ENCODE peak calls at places on chromosomes 1 and 21, in seven cellular contexts. A is breast epithelium; O is fibroblast of lung; W is CD8-positive, alpha-beta memory T cell; H is heart left ventricle; Y is aorta; N is caudate nucleus. V is an unnamed sample.

GRCh38 chr1:147142886-147143285 is 29.4 kb downstream of the PRKAB2 start:
- DNase-seq in Y (no peak), H (no peak), A (no peak), W (no peak), N (no peak), O (no peak), V (no peak)

GRCh38 chr1:16152521-16153087 is 3.3 kb downstream of the EPHA2 start:
- DNase-seq in N (no peak), O (peak), H (peak), Y (no peak), W (no peak), A (no peak), V (no peak)

GRCh38 chr1:210412240-210412639 is 83.5 kb downstream of the HHAT start:
- DNase-seq in A (no peak), O (peak), W (no peak), N (no peak), Y (no peak), H (no peak), V (no peak)

GRCh38 chr21:45041351-45041805 is 33.0 kb upstream of the ADARB1 start:
- DNase-seq in H (no peak), A (peak), Y (peak), N (no peak), W (no peak), O (peak), V (peak)

GRCh38 chr1:45272943-45273342 is 53.8 kb upstream of the HPDL start:
- DNase-seq in W (no peak), H (no peak), A (no peak), Y (no peak), N (no peak), O (peak), V (no peak)

GRCh38 chr1:110746644-110747259 is 72.0 kb upstream of the KCNA3 start:
- DNase-seq in A (no peak), Y (no peak), N (no peak), H (peak), O (peak), W (peak), V (no peak)

GRCh38 chr1:199204231-199204630 is 565.4 kb downstream of the PTPRC start:
- DNase-seq in N (no peak), O (no peak), H (no peak), Y (no peak), W (no peak), A (no peak), V (no peak)

GRCh38 chr1:207396360-207396759 is 57.8 kb upstream of the CR2 start:
- DNase-seq in H (no peak), Y (no peak), O (no peak), N (no peak), A (no peak), W (no peak), V (no peak)

DNA sequence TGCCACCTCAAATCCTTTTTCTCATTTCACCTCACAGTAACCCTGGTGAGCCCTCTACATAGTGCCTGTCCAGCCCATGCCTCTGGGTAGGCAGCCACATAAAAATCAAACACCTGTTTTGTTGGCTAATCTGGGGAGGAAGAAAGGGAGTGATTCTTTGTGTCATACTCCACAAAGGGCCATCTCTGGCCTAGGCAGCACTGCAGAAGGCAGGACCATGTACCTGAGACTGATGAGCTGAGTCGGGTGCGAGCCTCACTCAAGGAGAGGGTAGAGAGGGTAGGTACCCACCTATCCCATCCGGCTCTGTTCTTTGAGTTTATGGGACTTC is 7.8 kb downstream of the TUFT1 start:
- DNase-seq in N (no peak), W (no peak), H (no peak), A (no peak), Y (no peak), O (no peak), V (no peak)
- H3K27ac ChIP-seq in N (no peak), W (no peak), H (no peak), A (peak), Y (no peak), O (peak), V (no peak)

GRCh38 chr1:99740141-99740540 is 26.3 kb downstream of the FRRS1 start:
- DNase-seq in W (no peak), A (no peak), Y (no peak), N (no peak), H (no peak), O (no peak), V (no peak)

GRCh38 chr1:99735852-99736251 is 30.6 kb downstream of the FRRS1 start:
- DNase-seq in N (no peak), Y (no peak), O (no peak), H (no peak), A (no peak), W (no peak), V (no peak)

GRCh38 chr1:99738858-99739465 is 27.5 kb downstream of the FRRS1 start:
- DNase-seq in W (no peak), N (no peak), Y (no peak), O (no peak), H (no peak), A (no peak), V (no peak)

GRCh38 chr1:99731384-99731783 is 35.1 kb downstream of the FRRS1 start:
- DNase-seq in O (peak), A (no peak), N (no peak), Y (no peak), H (no peak), W (no peak), V (no peak)

DNA sequence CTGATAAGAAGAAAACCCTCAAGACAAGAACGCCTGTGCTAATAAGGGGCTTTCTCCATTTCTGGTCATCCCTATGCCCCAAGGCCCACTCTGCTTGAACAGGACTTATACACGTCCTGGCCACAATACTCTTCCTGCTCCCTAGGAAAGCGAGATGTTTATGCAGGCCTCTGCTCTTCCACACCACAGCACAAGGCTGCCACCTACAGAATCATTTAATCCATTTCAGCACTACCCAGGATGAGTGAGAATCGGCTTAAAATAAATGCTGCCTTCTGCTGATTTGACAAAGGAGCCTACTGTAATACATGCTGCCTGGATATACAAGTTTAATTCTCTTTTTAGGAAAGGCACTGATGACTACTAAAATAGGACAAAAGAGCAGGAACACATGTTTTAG is 29.4 kb downstream of the FRRS1 start:
- DNase-seq in N (peak), A (no peak), W (no peak), Y (no peak), O (peak), H (peak), V (no peak)
- H3K27ac ChIP-seq in N (no peak), A (peak), W (no peak), Y (no peak), O (no peak), H (no peak), V (no peak)

GRCh38 chr1:97797403-97798183 is 123.2 kb downstream of the DPYD start:
- DNase-seq in Y (no peak), H (peak), N (no peak), A (no peak), O (peak), W (no peak), V (no peak)

GRCh38 chr1:97791251-97791650 is 129.6 kb downstream of the DPYD start:
- DNase-seq in N (no peak), A (no peak), O (no peak), Y (no peak), H (no peak), W (no peak), V (no peak)

GRCh38 chr1:97792655-97793054 is 128.2 kb downstream of the DPYD start:
- DNase-seq in H (no peak), W (no peak), Y (no peak), N (no peak), O (no peak), A (no peak), V (no peak)

GRCh38 chr1:97796716-97797115 is 124.1 kb downstream of the DPYD start:
- DNase-seq in N (no peak), Y (no peak), A (no peak), W (no peak), H (no peak), O (peak), V (no peak)
- H3K27ac ChIP-seq in N (no peak), Y (no peak), A (no peak), W (no peak), H (peak), O (no peak), V (no peak)

GRCh38 chr1:160538985-160539651 is 16.1 kb upstream of the SLAMF6 start:
- DNase-seq in H (no peak), Y (no peak), W (no peak), N (no peak), A (no peak), O (no peak), V (no peak)
- H3K27ac ChIP-seq in H (no peak), Y (no peak), W (peak), N (no peak), A (no peak), O (no peak), V (no peak)